ENCODE peak calls at places on chromosomes 12 and 14, in ten cellular contexts. P is tibial nerve, T is endothelial cell of umbilical vein, Z is ovary, O is A549, V is heart left ventricle, X is uterus, Q is body of pancreas, B is upper lobe of left lung, Y is stomach. M is an unnamed sample.

GRCh38 chr12:131242741-131243496 is 289.2 kb downstream of the ADGRD1 start:
- DNase-seq in T (no peak), P (no peak), O (peak), Q (no peak), Y (no peak), B (no peak), X (no peak), V (no peak), Z (no peak), M (no peak)

GRCh38 chr14:106268013-106268727 is 741.8 kb downstream of the TMEM121 start:
- DNase-seq in Q (peak), O (no peak), B (peak), Y (peak), Z (no peak), X (no peak), P (no peak), V (no peak), T (no peak), M (peak)

GRCh38 chr12:96472384-96472783 is 17.0 kb upstream of the CFAP54 start:
- DNase-seq in Y (no peak), P (no peak), X (no peak), T (no peak), B (no peak), V (no peak), O (no peak), Q (no peak), Z (no peak), M (no peak)

GRCh38 chr14:20757963-20758362 is 10.2 kb upstream of the EDDM3B start:
- DNase-seq in T (peak), P (no peak), V (peak), B (no peak), Q (peak), X (no peak), Z (no peak), Y (no peak), O (no peak), M (peak)

GRCh38 chr12:56071648-56072047 is 8.3 kb upstream of the ERBB3 start:
- DNase-seq in Q (no peak), B (no peak), P (no peak), Y (no peak), O (no peak), T (no peak), V (no peak), X (no peak), Z (no peak), M (no peak)

GRCh38 chr14:67018720-67019119 is 170.5 kb upstream of the GARIN2 start:
- DNase-seq in Z (no peak), Q (no peak), X (no peak), V (no peak), O (no peak), Y (no peak), B (no peak), P (no peak), T (no peak), M (no peak)

GRCh38 chr12:114625294-114625851 is 58.6 kb downstream of the TBX3 start:
- DNase-seq in Y (peak), Q (peak), X (peak), Z (peak), T (peak), B (no peak), P (no peak), O (peak), V (no peak), M (peak)

GRCh38 chr14:68397827-68398226 is 395.0 kb downstream of the ZFP36L1 start:
- DNase-seq in T (peak), Y (no peak), Q (no peak), P (no peak), O (no peak), X (peak), Z (no peak), B (peak), V (no peak), M (no peak)

GRCh38 chr14:50740858-50741257 is 72.8 kb upstream of the SAV1 start:
- DNase-seq in Z (no peak), X (no peak), Y (no peak), V (no peak), O (no peak), P (no peak), T (peak), Q (no peak), B (no peak), M (no peak)

GRCh38 chr12:27024291-27024690 is 1.9 kb downstream of the MED21 start:
- DNase-seq in T (no peak), P (no peak), Y (no peak), B (no peak), O (no peak), Q (no peak), Z (no peak), X (no peak), V (no peak), M (no peak)

GRCh38 chr14:102957222-102957621 is 34.8 kb downstream of the AMN start:
- DNase-seq in Q (no peak), T (no peak), V (no peak), Z (no peak), B (no peak), O (no peak), X (no peak), P (no peak), Y (no peak), M (no peak)

GRCh38 chr12:127485528-127485927 is 781.4 kb upstream of the TMEM132C start:
- DNase-seq in Z (no peak), P (no peak), O (no peak), X (no peak), B (no peak), Y (peak), Q (no peak), T (no peak), V (no peak), M (peak)

GRCh38 chr14:103298620-103299019 is 35.4 kb upstream of the EIF5 start:
- DNase-seq in Q (no peak), T (no peak), V (no peak), Y (no peak), X (no peak), B (no peak), P (no peak), O (no peak), Z (no peak), M (no peak)

GRCh38 chr14:37816743-37817295 is 221.4 kb downstream of the TTC6 start:
- DNase-seq in Z (no peak), O (no peak), X (no peak), Y (no peak), V (no peak), Q (no peak), T (no peak), B (no peak), P (no peak), M (no peak)

GRCh38 chr12:109519787-109520186 is 42.4 kb downstream of the UBE3B start:
- DNase-seq in O (no peak), P (no peak), X (no peak), T (peak), Z (no peak), Q (no peak), V (no peak), B (no peak), Y (no peak), M (no peak)

GRCh38 chr12:50606675-50607379 is 102.0 kb downstream of the DIP2B start:
- DNase-seq in X (no peak), B (no peak), Y (no peak), V (no peak), P (no peak), Q (no peak), Z (no peak), T (no peak), O (no peak), M (no peak)

GRCh38 chr14:52000631-52001030 is 11.3 kb downstream of the RTRAF start:
- DNase-seq in P (no peak), Z (no peak), Y (no peak), X (no peak), O (no peak), T (no peak), V (no peak), Q (no peak), B (no peak), M (no peak)

GRCh38 chr12:30977537-30978349 is 51.2 kb downstream of the TSPAN11 start:
- DNase-seq in Q (no peak), B (no peak), T (no peak), O (no peak), Z (no peak), Y (no peak), P (no peak), X (no peak), V (no peak), M (no peak)

GRCh38 chr12:117832459-117833457 is 136.0 kb downstream of the KSR2 start:
- DNase-seq in V (no peak), B (no peak), Q (no peak), T (no peak), O (peak), X (no peak), Z (no peak), P (no peak), Y (no peak), M (no peak)

GRCh38 chr14:101476931-101477553 is 84.3 kb upstream of the DIO3 start:
- DNase-seq in Y (peak), Z (no peak), V (no peak), B (peak), X (peak), P (no peak), O (peak), Q (peak), T (no peak), M (peak)

GRCh38 chr12:92707926-92708325 is 5.1 kb downstream of the PLEKHG7 start:
- DNase-seq in Q (no peak), Y (no peak), T (no peak), O (no peak), X (no peak), P (no peak), Z (no peak), B (no peak), V (no peak), M (no peak)

GRCh38 chr12:75437564-75437963 is 43.0 kb upstream of the GLIPR1 start:
- DNase-seq in P (no peak), X (no peak), Q (no peak), O (no peak), Y (no peak), T (peak), Z (no peak), V (no peak), B (no peak), M (no peak)

GRCh38 chr12:93072340-93072739 is 143.2 kb upstream of the EEA1 start:
- DNase-seq in V (no peak), T (no peak), P (no peak), Y (no peak), B (no peak), Z (no peak), X (no peak), Q (no peak), O (no peak), M (no peak)

GRCh38 chr14:104938960-104939359 is 14.3 kb downstream of the PLD4 start:
- DNase-seq in Z (no peak), P (no peak), T (no peak), B (no peak), Q (no peak), X (peak), Y (no peak), O (no peak), V (no peak), M (no peak)

GRCh38 chr12:13365782-13366366 is 169.3 kb downstream of the EMP1 start:
- DNase-seq in Y (no peak), O (no peak), B (peak), V (no peak), T (no peak), X (no peak), P (no peak), Z (no peak), Q (no peak), M (no peak)

GRCh38 chr14:104085032-104085888 is at the start of gene ASPG:
- DNase-seq in X (peak), Q (peak), P (no peak), Y (peak), B (peak), V (peak), O (peak), T (no peak), Z (peak), M (peak)

GRCh38 chr14:64200170-64200569 is 94.0 kb downstream of the ESR2 start:
- DNase-seq in V (peak), T (no peak), Y (no peak), X (no peak), B (no peak), O (no peak), P (no peak), Q (peak), Z (peak), M (no peak)

GRCh38 chr14:68789002-68789797 is 3.7 kb downstream of the ZFP36L1 start:
- DNase-seq in Q (peak), O (peak), Y (peak), V (peak), T (peak), P (peak), X (peak), B (peak), Z (peak), M (peak)

GRCh38 chr12:13534645-13535398 is 338.3 kb downstream of the EMP1 start:
- DNase-seq in Q (peak), Y (peak), V (peak), O (peak), B (no peak), T (peak), X (peak), P (peak), Z (peak), M (peak)

GRCh38 chr12:39112064-39112463 is 206.7 kb upstream of the CPNE8 start:
- DNase-seq in Z (no peak), P (no peak), Y (no peak), X (no peak), Q (no peak), B (no peak), O (no peak), T (no peak), V (no peak), M (no peak)

DNA sequence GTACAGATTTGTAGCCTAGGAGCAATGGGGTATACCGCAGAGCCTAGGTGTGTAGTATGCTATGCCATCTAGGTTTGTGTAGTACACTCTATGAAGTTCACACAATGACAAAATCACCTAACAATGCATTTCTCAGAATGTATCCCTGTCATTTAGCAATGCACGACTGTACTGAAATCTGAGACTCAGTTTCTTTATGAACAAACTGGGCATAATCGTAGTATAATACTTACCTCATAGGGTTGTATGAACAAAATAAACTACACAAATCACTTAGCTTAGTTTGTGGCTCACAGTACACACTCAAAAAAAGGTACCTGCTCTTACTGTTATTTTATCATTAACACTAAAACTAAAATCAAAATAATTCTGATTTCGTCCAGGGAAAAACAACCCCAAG is 6.9 kb upstream of the PRKAG1 start:
- DNase-seq in B (no peak), Y (no peak), T (no peak), O (no peak), Q (no peak), P (no peak), X (no peak), V (no peak), Z (no peak), M (no peak)
- TF ChIP-seq POLR2A in B (no peak), Y (no peak), T (no peak), O (no peak), Q (no peak), P (no peak), X (no peak), V (no peak), Z (no peak), M (no peak)

GRCh38 chr14:93333631-93334095 is 827 bp upstream of the BTBD7 start:
- DNase-seq in Y (no peak), O (no peak), B (no peak), V (no peak), P (no peak), Q (no peak), T (no peak), X (no peak), Z (no peak), M (no peak)

GRCh38 chr14:93330609-93331000 is 2.2 kb downstream of the BTBD7 start:
- DNase-seq in Y (no peak), V (no peak), B (no peak), Q (no peak), X (no peak), O (no peak), P (no peak), Z (no peak), T (no peak), M (no peak)

GRCh38 chr14:93332032-93332852 is 594 bp downstream of the BTBD7 start:
- DNase-seq in T (peak), O (no peak), P (peak), V (peak), X (no peak), B (peak), Q (peak), Z (peak), Y (peak), M (peak)

GRCh38 chr14:93331375-93332031 is 1.3 kb downstream of the BTBD7 start:
- DNase-seq in Q (no peak), T (peak), B (peak), Z (peak), Y (no peak), P (no peak), V (peak), X (peak), O (no peak), M (peak)

GRCh38 chr14:93332853-93333630 is at the start of gene BTBD7:
- DNase-seq in B (peak), Z (peak), Y (peak), Q (peak), T (peak), P (peak), X (peak), V (peak), O (peak), M (peak)
- TF ChIP-seq POLR2A in B (peak), Z (peak), Y (no peak), Q (peak), T (peak), P (peak), X (peak), V (no peak), O (peak), M (peak)

DNA sequence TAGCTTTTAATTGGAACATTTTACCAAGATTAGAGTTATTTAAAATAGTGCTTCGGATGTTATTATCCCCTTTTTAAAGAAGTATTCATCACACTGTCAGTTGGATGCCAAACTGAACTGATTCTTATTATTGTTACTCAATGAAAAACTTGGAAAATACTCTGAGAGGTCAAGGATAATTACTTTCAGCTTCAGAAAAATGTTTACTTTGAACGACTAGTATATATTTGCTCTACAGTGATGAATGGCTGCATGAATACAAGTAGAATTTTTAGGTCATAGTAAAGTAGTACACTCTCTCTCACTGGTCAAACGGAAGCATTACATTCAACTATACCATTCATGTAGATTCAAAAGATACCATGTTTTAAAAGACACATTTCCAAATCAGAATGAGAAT is 269.2 kb downstream of the CCDC91 start:
- DNase-seq in Q (no peak), P (no peak), V (no peak), Y (no peak), B (no peak), T (no peak), X (no peak), O (no peak), Z (no peak), M (no peak)
- TF ChIP-seq POLR2A in Q (no peak), P (no peak), V (no peak), Y (no peak), B (no peak), T (no peak), X (no peak), O (no peak), Z (no peak), M (no peak)

GRCh38 chr14:95533391-95533821 is 1.4 kb upstream of the GLRX5 start:
- DNase-seq in Z (no peak), X (no peak), B (no peak), V (no peak), Y (no peak), Q (no peak), P (no peak), T (peak), O (no peak), M (no peak)

GRCh38 chr14:95535226-95536021 is 574 bp downstream of the GLRX5 start:
- DNase-seq in X (no peak), T (peak), O (no peak), Q (no peak), Y (no peak), P (no peak), V (no peak), Z (no peak), B (no peak), M (no peak)

GRCh38 chr14:95533822-95534221 is 1.0 kb upstream of the GLRX5 start:
- DNase-seq in O (no peak), B (peak), P (no peak), T (no peak), X (no peak), Z (peak), V (no peak), Q (no peak), Y (no peak), M (no peak)

GRCh38 chr14:95536036-95536577 is 1.3 kb downstream of the GLRX5 start:
- DNase-seq in X (no peak), P (no peak), T (no peak), Z (no peak), V (no peak), B (no peak), Y (no peak), Q (no peak), O (no peak), M (no peak)

GRCh38 chr14:95534299-95535225 is at the start of gene GLRX5:
- DNase-seq in T (peak), P (peak), O (peak), X (peak), Y (peak), Q (peak), Z (peak), V (peak), B (peak), M (peak)
- TF ChIP-seq POLR2A in T (peak), P (peak), O (peak), X (no peak), Y (no peak), Q (peak), Z (peak), V (peak), B (peak), M (peak)

DNA sequence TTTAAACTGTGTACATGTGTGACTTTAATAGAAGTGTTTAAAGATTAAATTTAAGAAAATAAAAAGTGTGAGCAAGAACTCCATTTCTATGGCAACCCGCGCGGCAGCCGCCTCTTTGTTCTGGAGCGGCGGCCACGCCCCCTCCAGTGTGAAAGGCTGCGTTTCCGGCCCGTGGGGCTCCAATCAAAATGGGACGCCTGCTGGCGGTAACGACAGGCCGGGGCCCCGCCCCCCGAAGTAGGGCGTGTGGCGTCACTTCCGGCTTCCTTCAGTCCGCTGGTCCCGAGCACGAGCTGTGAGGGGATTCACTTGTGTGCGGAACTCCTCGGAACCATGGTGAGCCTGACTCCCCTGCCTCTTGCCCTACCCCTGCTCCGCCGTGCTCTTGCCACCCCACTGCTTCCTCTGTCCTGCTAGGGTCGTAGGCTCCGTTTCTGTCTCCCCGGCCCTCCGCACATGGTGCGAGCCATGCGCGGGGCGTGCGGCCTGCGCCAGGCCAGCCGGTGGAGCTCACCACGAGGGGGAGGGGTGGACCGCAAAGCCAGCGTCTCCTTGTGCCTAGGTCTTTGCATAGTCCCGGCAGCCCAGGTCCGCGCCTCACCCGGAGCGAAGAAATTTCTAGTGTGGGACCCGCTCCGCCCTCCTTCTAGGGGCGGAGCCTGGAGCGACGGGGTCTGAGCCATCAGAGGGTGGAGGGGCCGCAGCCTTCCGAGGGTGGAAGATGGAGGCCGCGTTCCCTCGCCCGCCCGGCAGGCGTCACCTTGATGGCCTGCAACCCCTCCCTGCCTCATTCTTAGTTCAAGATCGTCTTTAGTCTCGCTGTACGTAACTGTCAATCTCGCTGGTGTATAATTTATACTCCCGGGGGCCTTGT is at the start of gene CCT2:
- DNase-seq in T (peak), Y (peak), Q (peak), X (peak), V (peak), B (peak), Z (peak), P (peak), O (peak), M (peak)
- TF ChIP-seq POLR2A in T (peak), Y (no peak), Q (peak), X (peak), V (no peak), B (peak), Z (peak), P (peak), O (peak), M (peak)

DNA sequence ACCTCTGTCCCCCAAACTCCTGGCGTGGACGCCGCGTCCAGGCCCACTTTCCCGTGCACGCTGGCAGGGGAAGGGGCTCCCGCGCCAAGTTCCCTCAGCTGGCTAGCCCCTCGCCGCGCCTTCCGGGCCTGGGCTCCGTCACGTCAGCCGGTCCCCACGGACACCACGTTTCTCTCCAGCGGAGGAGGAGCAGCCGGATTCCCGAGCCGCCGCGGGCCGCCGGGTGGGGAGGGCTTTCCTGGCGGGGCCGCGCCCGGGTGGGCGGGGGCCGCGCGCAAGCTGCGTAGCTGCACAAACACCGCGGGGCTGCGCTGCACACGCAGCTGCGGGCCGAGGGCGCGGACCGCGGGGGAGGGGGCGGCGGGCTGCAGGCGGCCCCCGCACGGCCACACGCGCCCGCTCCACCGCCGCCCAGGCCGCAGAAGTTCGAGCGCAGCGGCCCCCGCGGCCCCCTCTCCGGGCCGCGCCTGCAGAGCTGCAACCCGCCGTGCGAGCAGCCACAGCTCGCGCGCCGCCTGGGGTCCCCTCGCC is 45.1 kb upstream of the PNMA1 start:
- DNase-seq in Y (peak), X (peak), T (peak), Q (peak), V (peak), Z (peak), O (no peak), B (peak), P (peak), M (peak)
- TF ChIP-seq POLR2A in Y (no peak), X (peak), T (no peak), Q (no peak), V (no peak), Z (no peak), O (no peak), B (no peak), P (no peak), M (no peak)

M was measured in transverse colon.